ENCODE peak calls at places on chromosomes 3 and 15, in four cellular contexts. One of them, this sample, is unnamed. For H3K9me3, the result is how much of the 10 kb centered on the place peaks cover.

GRCh38 chr15:71262599-71262998 is 147.3 kb downstream of the THSD4 start:
- DNase-seq in SK-N-SH: no peak
- DNase-seq in astrocyte: no peak
- DNase-seq in Peyer's patch: no peak
- DNase-seq in this sample: no peak

GRCh38 chr3:28835249-28835648 is 445.6 kb upstream of the RBMS3 start:
- DNase-seq in Peyer's patch: no peak
- DNase-seq in astrocyte: no peak
- DNase-seq in SK-N-SH: no peak
- DNase-seq in this sample: no peak

GRCh38 chr15:41904487-41905359 is 10.9 kb upstream of the SPTBN5 start:
- DNase-seq in astrocyte: no peak
- DNase-seq in SK-N-SH: peak
- DNase-seq in Peyer's patch: peak
- DNase-seq in this sample: peak

GRCh38 chr3:118075873-118076272 is 958.8 kb downstream of the IGSF11 start:
- DNase-seq in SK-N-SH: no peak
- DNase-seq in Peyer's patch: no peak
- DNase-seq in astrocyte: peak
- DNase-seq in this sample: no peak

GRCh38 chr3:84759361-84759760 is 199.4 kb upstream of the CADM2 start:
- DNase-seq in Peyer's patch: no peak
- DNase-seq in SK-N-SH: no peak
- DNase-seq in astrocyte: no peak
- DNase-seq in this sample: no peak

GRCh38 chr3:37492977-37493471 is 318.6 kb upstream of the LRRFIP2 start:
- DNase-seq in SK-N-SH: peak
- DNase-seq in astrocyte: no peak
- DNase-seq in Peyer's patch: no peak
- DNase-seq in this sample: no peak

GRCh38 chr3:55405436-55405835 is 81.7 kb downstream of the WNT5A start:
- DNase-seq in SK-N-SH: peak
- DNase-seq in astrocyte: no peak
- DNase-seq in Peyer's patch: no peak
- DNase-seq in this sample: no peak

GRCh38 chr15:95937128-95937528 is 393.4 kb upstream of the NR2F2 start:
- DNase-seq in Peyer's patch: no peak
- DNase-seq in astrocyte: peak
- DNase-seq in SK-N-SH: no peak
- DNase-seq in this sample: no peak

GRCh38 chr3:89950772-89951171 is 843.4 kb downstream of the EPHA3 start:
- DNase-seq in astrocyte: no peak
- DNase-seq in Peyer's patch: no peak
- DNase-seq in SK-N-SH: no peak
- DNase-seq in this sample: no peak

GRCh38 chr3:106004137-106004600 is 135.4 kb upstream of the CBLB start:
- DNase-seq in SK-N-SH: no peak
- DNase-seq in astrocyte: peak
- DNase-seq in Peyer's patch: no peak
- DNase-seq in this sample: no peak

GRCh38 chr3:66709464-66710058 is 208.7 kb upstream of the LRIG1 start:
- DNase-seq in Peyer's patch: no peak
- DNase-seq in SK-N-SH: no peak
- DNase-seq in astrocyte: no peak
- DNase-seq in this sample: no peak

GRCh38 chr15:91783451-91783850 is 70.1 kb upstream of the SLCO3A1 start:
- DNase-seq in SK-N-SH: no peak
- DNase-seq in astrocyte: no peak
- DNase-seq in Peyer's patch: no peak
- DNase-seq in this sample: no peak

GRCh38 chr15:27244047-27244446 is 273.1 kb downstream of the GABRG3 start:
- DNase-seq in astrocyte: no peak
- DNase-seq in Peyer's patch: no peak
- DNase-seq in SK-N-SH: no peak
- DNase-seq in this sample: no peak

GRCh38 chr3:51968175-51968681 is 974 bp upstream of the PCBP4 start:
- DNase-seq in SK-N-SH: peak
- DNase-seq in Peyer's patch: no peak
- DNase-seq in astrocyte: no peak
- DNase-seq in this sample: no peak

GRCh38 chr3:160478338-160478737 is 28.8 kb upstream of the TRIM59 start:
- DNase-seq in SK-N-SH: no peak
- DNase-seq in astrocyte: peak
- DNase-seq in Peyer's patch: no peak
- DNase-seq in this sample: no peak

GRCh38 chr3:153290278-153291015 is 128.4 kb downstream of the RAP2B start:
- DNase-seq in SK-N-SH: no peak
- DNase-seq in astrocyte: no peak
- DNase-seq in Peyer's patch: no peak
- DNase-seq in this sample: no peak

GRCh38 chr3:49903451-49904424 is at the start of gene MST1R:
- DNase-seq in SK-N-SH: no peak
- DNase-seq in Peyer's patch: peak
- DNase-seq in astrocyte: no peak
- DNase-seq in this sample: peak
- H3K4me3 ChIP-seq in SK-N-SH: no peak
- H3K4me3 ChIP-seq in Peyer's patch: peak
- H3K4me3 ChIP-seq in astrocyte: no peak
- H3K4me3 ChIP-seq in this sample: peak

GRCh38 chr3:98361289-98361688 is 7.6 kb downstream of the OR5K4 start:
- DNase-seq in Peyer's patch: no peak
- DNase-seq in astrocyte: no peak
- DNase-seq in SK-N-SH: no peak
- DNase-seq in this sample: no peak
- H3K9me3 ChIP-seq in Peyer's patch: under half
- H3K9me3 ChIP-seq in astrocyte: under half
- H3K9me3 ChIP-seq in SK-N-SH: under half
- H3K9me3 ChIP-seq in this sample: under half

DNA sequence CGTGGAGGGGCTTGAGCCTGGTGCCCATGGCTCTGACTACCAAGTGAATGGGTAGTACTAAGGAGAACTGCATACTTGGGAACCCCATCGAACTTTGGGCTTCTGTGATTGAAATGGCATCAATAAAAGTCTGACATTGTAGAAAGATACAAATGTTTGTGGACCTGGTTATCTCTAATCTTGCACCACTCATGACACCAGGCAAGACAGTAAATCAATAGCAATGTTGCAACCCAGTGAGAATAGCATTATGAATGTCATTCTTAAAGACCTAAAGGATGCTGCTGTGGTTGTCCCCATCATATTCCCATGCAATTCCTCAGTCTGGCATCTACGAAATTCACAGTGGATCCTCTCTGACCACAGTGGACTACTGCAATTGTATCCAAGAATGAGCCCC is 233.6 kb upstream of the LYSMD4 start:
- DNase-seq in SK-N-SH: no peak
- DNase-seq in Peyer's patch: no peak
- DNase-seq in astrocyte: no peak
- DNase-seq in this sample: no peak
- H3K27ac ChIP-seq in SK-N-SH: no peak
- H3K27ac ChIP-seq in Peyer's patch: no peak
- H3K27ac ChIP-seq in astrocyte: no peak
- H3K27ac ChIP-seq in this sample: no peak

GRCh38 chr3:11137627-11137959 is 16.7 kb upstream of the HRH1 start:
- DNase-seq in SK-N-SH: no peak
- DNase-seq in astrocyte: no peak
- DNase-seq in Peyer's patch: no peak
- DNase-seq in this sample: no peak
- H3K4me3 ChIP-seq in SK-N-SH: peak
- H3K4me3 ChIP-seq in astrocyte: peak
- H3K4me3 ChIP-seq in Peyer's patch: no peak
- H3K4me3 ChIP-seq in this sample: no peak

DNA sequence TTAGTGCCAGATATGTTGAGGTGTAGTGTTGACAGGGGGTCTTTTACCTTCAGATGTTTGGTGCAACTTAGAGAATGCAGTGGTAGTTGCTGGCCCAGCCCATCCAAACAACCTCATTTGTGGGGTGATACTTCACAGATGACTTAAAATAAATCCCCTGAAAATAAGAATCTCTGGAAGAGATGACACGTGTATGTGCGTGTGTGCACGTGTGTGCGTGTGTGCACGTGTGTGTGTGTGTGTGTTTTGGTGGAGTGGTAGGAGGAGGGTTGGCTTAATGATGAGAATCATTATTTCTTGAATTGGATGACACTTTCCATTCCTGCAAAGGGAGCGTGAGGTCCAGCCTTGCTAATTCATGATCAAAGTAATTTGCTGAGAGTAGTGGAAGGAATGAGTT is 31.9 kb downstream of the SNRPN start:
- DNase-seq in astrocyte: no peak
- DNase-seq in SK-N-SH: no peak
- DNase-seq in Peyer's patch: no peak
- DNase-seq in this sample: no peak
- H3K9me3 ChIP-seq in astrocyte: under half
- H3K9me3 ChIP-seq in SK-N-SH: under half
- H3K9me3 ChIP-seq in Peyer's patch: under half
- H3K9me3 ChIP-seq in this sample: half or more

GRCh38 chr3:45852828-45853227 is 10.9 kb upstream of the LZTFL1 start:
- DNase-seq in SK-N-SH: no peak
- DNase-seq in Peyer's patch: no peak
- DNase-seq in astrocyte: no peak
- DNase-seq in this sample: no peak
- H3K27ac ChIP-seq in SK-N-SH: no peak
- H3K27ac ChIP-seq in Peyer's patch: no peak
- H3K27ac ChIP-seq in astrocyte: no peak
- H3K27ac ChIP-seq in this sample: no peak

GRCh38 chr15:85618956-85619491 is 175.7 kb downstream of the KLHL25 start:
- DNase-seq in SK-N-SH: no peak
- DNase-seq in Peyer's patch: peak
- DNase-seq in astrocyte: peak
- DNase-seq in this sample: peak

GRCh38 chr15:85623648-85624047 is 171.1 kb downstream of the KLHL25 start:
- DNase-seq in SK-N-SH: no peak
- DNase-seq in astrocyte: peak
- DNase-seq in Peyer's patch: no peak
- DNase-seq in this sample: no peak

GRCh38 chr15:85621096-85621495 is 173.6 kb downstream of the KLHL25 start:
- DNase-seq in Peyer's patch: no peak
- DNase-seq in SK-N-SH: no peak
- DNase-seq in astrocyte: peak
- DNase-seq in this sample: no peak

GRCh38 chr15:85622432-85622831 is 172.3 kb downstream of the KLHL25 start:
- DNase-seq in astrocyte: peak
- DNase-seq in Peyer's patch: no peak
- DNase-seq in SK-N-SH: no peak
- DNase-seq in this sample: no peak

GRCh38 chr15:85620321-85621044 is 174.2 kb downstream of the KLHL25 start:
- DNase-seq in SK-N-SH: no peak
- DNase-seq in Peyer's patch: no peak
- DNase-seq in astrocyte: peak
- DNase-seq in this sample: no peak
- H3K4me3 ChIP-seq in SK-N-SH: peak
- H3K4me3 ChIP-seq in Peyer's patch: peak
- H3K4me3 ChIP-seq in astrocyte: peak
- H3K4me3 ChIP-seq in this sample: peak